ENCODE peak calls at places on chromosomes 3 and 15, in eight cellular contexts. W is ACHN; T is stimulated activated CD8-positive, alpha-beta memory T cell treated with anti-CD3 and anti-CD28 coated beads, Interleukin-12 subunit alpha, Interleukin-12 subunit beta, amount 100 ng/mL, for 1 hour; M is mucosa of gallbladder; U is H54; I is A549; D is lower leg skin; Y is DMS153. C is an unnamed sample.
A peak's percentile ranks its signal among the peaks of the same experiment; 100 is the strongest.

GRCh38 chr15:98163319-98164030 is 203.0 kb downstream of the ARRDC4 start:
- DNase-seq in U (no peak), M (no peak), I (no peak), W (no peak), Y (no peak), D (no peak), T (no peak), C (no peak)

GRCh38 chr3:10703875-10704274 is 112.2 kb upstream of the SLC6A11 start:
- DNase-seq in T (no peak), M (no peak), W (peak; percentile 77), I (no peak), D (no peak), Y (no peak), U (peak; percentile 67), C (peak; percentile 21)

GRCh38 chr3:157447026-157447694 is 10.5 kb downstream of the PTX3 start:
- DNase-seq in I (no peak), T (no peak), W (peak; percentile 42), M (no peak), Y (no peak), U (no peak), D (no peak), C (peak; percentile 41)

GRCh38 chr15:62994975-62995730 is 47.4 kb upstream of the TPM1 start:
- DNase-seq in D (no peak), W (no peak), M (no peak), U (no peak), I (peak; percentile 34), T (no peak), Y (no peak), C (no peak)

GRCh38 chr3:161371441-161372320 is at the start of gene SPTSSB:
- DNase-seq in I (peak; percentile 20), U (no peak), T (no peak), D (peak; percentile 89), W (peak; percentile 4), Y (peak; percentile 13), M (peak; percentile 80), C (peak; percentile 27)

GRCh38 chr3:160686955-160687535 is 10.1 kb downstream of the ARL14 start:
- DNase-seq in U (no peak), T (no peak), W (peak; percentile 13), M (no peak), I (no peak), D (no peak), Y (no peak), C (no peak)

GRCh38 chr3:75171632-75172230 is 492.4 kb upstream of the FRG2C start:
- DNase-seq in U (no peak), W (peak; percentile 8), T (no peak), I (no peak), Y (no peak), D (no peak), M (no peak), C (no peak)

GRCh38 chr3:52093751-52094525 is 37.6 kb upstream of the DUSP7 start:
- DNase-seq in Y (no peak), U (peak; percentile 94), T (no peak), W (peak; percentile 92), I (no peak), D (no peak), M (no peak), C (peak; percentile 73)

GRCh38 chr15:25177955-25178801 is 223.4 kb downstream of the SNRPN start:
- DNase-seq in M (peak; percentile 9), U (no peak), T (no peak), Y (no peak), D (peak; percentile 78), I (no peak), W (no peak), C (no peak)

GRCh38 chr15:75235051-75235673 is 23.0 kb upstream of the GOLGA6C start:
- DNase-seq in T (no peak), M (no peak), U (no peak), D (peak; percentile 58), I (no peak), W (no peak), Y (no peak), C (no peak)

GRCh38 chr3:31213869-31214486 is 318.7 kb upstream of the STT3B start:
- DNase-seq in M (no peak), Y (no peak), T (no peak), D (no peak), I (no peak), U (no peak), W (no peak), C (no peak)

GRCh38 chr15:61828008-61828407 is 232.2 kb downstream of the VPS13C start:
- DNase-seq in U (no peak), M (no peak), Y (no peak), T (no peak), D (no peak), W (no peak), I (peak; percentile 62), C (no peak)

GRCh38 chr15:89693696-89694095 is 3.1 kb downstream of the WDR93 start:
- DNase-seq in W (no peak), M (no peak), U (no peak), D (no peak), Y (no peak), T (no peak), I (no peak), C (no peak)

GRCh38 chr3:139111392-139112229 is 66.9 kb upstream of the PRR23C start:
- DNase-seq in U (peak; percentile 30), I (peak; percentile 43), T (peak; percentile 30), D (peak; percentile 91), W (peak; percentile 69), Y (no peak), M (peak; percentile 54), C (peak; percentile 59)

GRCh38 chr3:192171213-192171612 is 556.1 kb downstream of the FGF12 start:
- DNase-seq in I (no peak), Y (no peak), U (no peak), D (no peak), T (no peak), M (no peak), W (no peak), C (no peak)

GRCh38 chr3:179421500-179421899 is 29.8 kb downstream of the GNB4 start:
- DNase-seq in W (peak; percentile 17), D (no peak), I (no peak), M (peak; percentile 16), U (no peak), Y (no peak), T (no peak), C (no peak)

GRCh38 chr3:26963356-26963742 is 340.8 kb downstream of the LRRC3B start:
- DNase-seq in I (no peak), Y (no peak), M (no peak), W (no peak), U (no peak), D (no peak), T (no peak), C (no peak)

GRCh38 chr3:123104550-123104949 is 37.7 kb downstream of the PDIA5 start:
- DNase-seq in D (no peak), Y (no peak), I (peak; percentile 36), T (no peak), U (peak; percentile 86), W (peak; percentile 16), M (no peak), C (peak; percentile 59)

GRCh38 chr3:148697311-148698189 is at the start of gene AGTR1:
- DNase-seq in M (peak; percentile 22), T (no peak), Y (no peak), W (no peak), D (peak; percentile 96), I (peak; percentile 28), U (peak; percentile 21), C (peak; percentile 74)

GRCh38 chr3:109161487-109162108 is 25.1 kb downstream of the C3orf85 start:
- DNase-seq in U (no peak), T (no peak), W (no peak), M (no peak), D (no peak), I (no peak), Y (no peak), C (no peak)

GRCh38 chr3:53162672-53163458 is 1.9 kb downstream of the PRKCD start:
- DNase-seq in I (no peak), U (no peak), W (no peak), Y (no peak), T (peak; percentile 47), D (no peak), M (peak; percentile 39), C (no peak)

GRCh38 chr3:167198949-167199348 is 181.1 kb downstream of the ZBBX start:
- DNase-seq in I (no peak), D (no peak), Y (no peak), T (no peak), U (no peak), W (no peak), M (no peak), C (no peak)

GRCh38 chr3:128080323-128080898 is 28.2 kb downstream of the SEC61A1 start:
- DNase-seq in W (peak; percentile 84), Y (no peak), T (no peak), M (no peak), I (no peak), D (no peak), U (peak; percentile 52), C (peak; percentile 78)

GRCh38 chr15:101266034-101266433 is 11.3 kb downstream of the SELENOS start:
- DNase-seq in Y (no peak), U (no peak), W (no peak), M (no peak), T (no peak), D (peak; percentile 76), I (no peak), C (no peak)

GRCh38 chr3:176513604-176514003 is 683.7 kb downstream of the TBL1XR1 start:
- DNase-seq in U (no peak), D (no peak), M (no peak), T (no peak), Y (no peak), I (no peak), W (no peak), C (no peak)

GRCh38 chr3:73490453-73491311 is 134.1 kb downstream of the PDZRN3 start:
- DNase-seq in I (no peak), U (no peak), D (no peak), T (no peak), W (no peak), Y (no peak), M (no peak), C (no peak)

GRCh38 chr15:68364028-68364659 is 67.8 kb downstream of the ITGA11 start:
- DNase-seq in M (no peak), Y (no peak), U (no peak), W (no peak), T (no peak), D (peak; percentile 88), I (no peak), C (no peak)

GRCh38 chr15:72604794-72605193 is 49.7 kb upstream of the GOLGA6B start:
- DNase-seq in U (no peak), D (no peak), M (no peak), Y (no peak), T (no peak), I (no peak), W (no peak), C (no peak)

GRCh38 chr3:193544289-193544688 is 10.4 kb downstream of the ATP13A4 start:
- DNase-seq in M (no peak), I (no peak), T (no peak), D (no peak), Y (no peak), W (no peak), U (no peak), C (no peak)

GRCh38 chr15:28921925-28922711 is 36.3 kb downstream of the APBA2 start:
- DNase-seq in W (no peak), U (no peak), I (no peak), T (no peak), M (no peak), Y (no peak), D (no peak), C (no peak)

GRCh38 chr3:9779197-9779596 is 9.4 kb upstream of the CAMK1 start:
- DNase-seq in U (no peak), T (no peak), I (no peak), Y (no peak), W (no peak), M (no peak), D (no peak), C (no peak)

GRCh38 chr3:69033470-69033869 is 18.7 kb downstream of the TMF1 start:
- DNase-seq in D (no peak), W (no peak), T (no peak), Y (no peak), I (no peak), U (peak; percentile 30), M (no peak), C (no peak)

GRCh38 chr3:138846350-138846756 is 11.6 kb upstream of the PIK3CB start:
- DNase-seq in T (no peak), U (no peak), M (no peak), D (no peak), Y (no peak), I (no peak), W (no peak), C (no peak)